ENCODE peak calls at places on chromosomes 12 and 14, in seven cellular contexts. Z is M059J, W is WERI-Rb-1, S is AG08395, X is SW480, C is cerebellar nuclear complex, L is suprapubic skin. M is an unnamed sample.

GRCh38 chr12:77925536-77926108 is 94.9 kb downstream of the NAV3 start:
- DNase-seq in C (no peak), W (peak), Z (peak), L (peak), X (peak), S (peak), M (peak)

GRCh38 chr14:90624228-90624627 is 192.0 kb downstream of the TTC7B start:
- DNase-seq in X (peak), S (peak), W (no peak), L (no peak), C (no peak), Z (peak), M (no peak)

GRCh38 chr12:2886768-2887450 is 3.8 kb upstream of the TULP3 start:
- DNase-seq in C (no peak), W (no peak), S (no peak), L (no peak), Z (no peak), X (no peak), M (no peak)

GRCh38 chr14:71245659-71246361 is 338.6 kb downstream of the PCNX1 start:
- DNase-seq in Z (no peak), S (no peak), L (no peak), X (no peak), C (no peak), W (no peak), M (no peak)

GRCh38 chr12:115354476-115354890 is 670.5 kb upstream of the TBX3 start:
- DNase-seq in S (no peak), L (no peak), X (peak), W (no peak), C (no peak), Z (peak), M (no peak)

GRCh38 chr14:32201196-32201815 is 539 bp upstream of the RNU6-7 start:
- DNase-seq in L (peak), C (no peak), X (peak), S (peak), W (peak), Z (peak), M (peak)

GRCh38 chr14:101687756-101688546 is 73.6 kb upstream of the PPP2R5C start:
- DNase-seq in L (no peak), W (no peak), X (peak), C (no peak), S (no peak), Z (no peak), M (no peak)

GRCh38 chr14:95609398-95609990 is 74.6 kb downstream of the GLRX5 start:
- DNase-seq in C (no peak), Z (peak), S (peak), X (peak), L (no peak), W (peak), M (peak)

GRCh38 chr12:107032266-107032665 is 45.3 kb upstream of the MTERF2 start:
- DNase-seq in X (no peak), Z (no peak), S (no peak), W (no peak), C (no peak), L (no peak), M (no peak)

GRCh38 chr12:102851246-102851645 is 65.8 kb downstream of the PAH start:
- DNase-seq in Z (no peak), W (no peak), L (no peak), C (no peak), X (no peak), S (no peak), M (no peak)

GRCh38 chr12:106766393-106766826 is 8.1 kb upstream of the RIC8B start:
- DNase-seq in L (no peak), S (no peak), Z (peak), X (no peak), C (no peak), W (no peak), M (no peak)

GRCh38 chr12:107304588-107305532 is 211.5 kb upstream of the CRY1 start:
- DNase-seq in L (no peak), C (no peak), Z (peak), X (no peak), S (no peak), W (no peak), M (no peak)

GRCh38 chr14:68269136-68269535 is 449.6 kb downstream of the RAD51B start:
- DNase-seq in Z (peak), W (no peak), C (no peak), X (no peak), L (no peak), S (no peak), M (no peak)

GRCh38 chr14:103847954-103848719 is 762 bp upstream of the PPP1R13B start:
- DNase-seq in C (no peak), L (peak), Z (no peak), S (no peak), X (no peak), W (peak), M (peak)

GRCh38 chr14:83520837-83521236 is 1987.2 kb upstream of the SEL1L start:
- DNase-seq in S (peak), C (no peak), L (no peak), W (no peak), X (no peak), Z (no peak), M (no peak)

GRCh38 chr12:13165578-13166120 is 30.9 kb upstream of the EMP1 start:
- DNase-seq in S (peak), Z (peak), C (no peak), W (no peak), L (peak), X (peak), M (peak)

M was measured in pancreas.